ENCODE peak calls at places on chromosomes 7 and 10, in seven cellular contexts. One of them, this sample, is unnamed.

GRCh38 chr10:14971867-14972448 is 12.8 kb downstream of the MEIG1 start:
- DNase-seq in right atrium auricular region: no peak
- DNase-seq in lower lobe of right lung: no peak
- DNase-seq in lung: no peak
- DNase-seq in psoas muscle: peak
- DNase-seq in kidney epithelial cell: no peak
- DNase-seq in left lung: no peak
- DNase-seq in this sample: no peak

GRCh38 chr10:77582710-77583115 is 54.9 kb downstream of the KCNMA1 start:
- DNase-seq in kidney epithelial cell: peak
- DNase-seq in right atrium auricular region: no peak
- DNase-seq in lung: no peak
- DNase-seq in lower lobe of right lung: peak
- DNase-seq in left lung: no peak
- DNase-seq in psoas muscle: peak
- DNase-seq in this sample: peak

GRCh38 chr7:93006480-93007095 is 111.2 kb downstream of the SAMD9 start:
- DNase-seq in lung: no peak
- DNase-seq in psoas muscle: no peak
- DNase-seq in left lung: no peak
- DNase-seq in kidney epithelial cell: no peak
- DNase-seq in lower lobe of right lung: no peak
- DNase-seq in right atrium auricular region: no peak
- DNase-seq in this sample: no peak

GRCh38 chr7:133029463-133029862 is 52.4 kb downstream of the CHCHD3 start:
- DNase-seq in kidney epithelial cell: no peak
- DNase-seq in psoas muscle: no peak
- DNase-seq in lower lobe of right lung: no peak
- DNase-seq in right atrium auricular region: no peak
- DNase-seq in lung: no peak
- DNase-seq in left lung: no peak
- DNase-seq in this sample: no peak

GRCh38 chr7:27640914-27641570 is 21.6 kb downstream of the HIBADH start:
- DNase-seq in right atrium auricular region: no peak
- DNase-seq in left lung: no peak
- DNase-seq in kidney epithelial cell: no peak
- DNase-seq in lung: no peak
- DNase-seq in lower lobe of right lung: no peak
- DNase-seq in psoas muscle: no peak
- DNase-seq in this sample: no peak

GRCh38 chr10:96746503-96746902 is 26.2 kb upstream of the PIK3AP1 start:
- DNase-seq in psoas muscle: no peak
- DNase-seq in kidney epithelial cell: no peak
- DNase-seq in lung: no peak
- DNase-seq in left lung: no peak
- DNase-seq in right atrium auricular region: no peak
- DNase-seq in lower lobe of right lung: no peak
- DNase-seq in this sample: no peak

GRCh38 chr10:24718031-24718855 is 5.4 kb downstream of the ARHGAP21 start:
- DNase-seq in left lung: no peak
- DNase-seq in lower lobe of right lung: no peak
- DNase-seq in psoas muscle: no peak
- DNase-seq in right atrium auricular region: no peak
- DNase-seq in kidney epithelial cell: no peak
- DNase-seq in lung: no peak
- DNase-seq in this sample: no peak

GRCh38 chr7:107975394-107976013 is 27.5 kb downstream of the LAMB1 start:
- DNase-seq in right atrium auricular region: no peak
- DNase-seq in psoas muscle: no peak
- DNase-seq in lower lobe of right lung: no peak
- DNase-seq in kidney epithelial cell: no peak
- DNase-seq in lung: no peak
- DNase-seq in left lung: no peak
- DNase-seq in this sample: no peak

DNA sequence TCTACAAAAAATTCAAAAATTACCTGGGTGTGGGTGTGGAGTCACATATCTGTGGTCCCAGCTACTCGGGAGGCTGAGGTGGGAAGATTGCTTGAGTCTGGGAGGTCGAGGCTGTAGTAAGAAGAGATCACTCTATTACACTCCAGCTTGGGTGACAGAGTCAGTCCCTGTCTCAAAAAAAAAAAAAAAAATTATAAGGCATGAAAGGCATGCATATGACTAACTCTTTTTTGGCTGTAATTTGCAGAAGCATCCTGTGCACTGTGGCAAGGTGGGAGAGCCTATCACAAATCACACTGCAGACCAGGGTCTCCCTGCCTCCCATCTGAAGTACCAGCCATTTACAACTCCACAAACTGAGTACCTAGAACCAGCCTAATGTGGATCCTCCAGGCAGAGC is 14.1 kb upstream of the MYPN start:
- DNase-seq in left lung: no peak
- DNase-seq in psoas muscle: no peak
- DNase-seq in kidney epithelial cell: no peak
- DNase-seq in lung: no peak
- DNase-seq in lower lobe of right lung: no peak
- DNase-seq in right atrium auricular region: no peak
- DNase-seq in this sample: no peak
- H3K4me3 ChIP-seq in left lung: no peak
- H3K4me3 ChIP-seq in psoas muscle: no peak
- H3K4me3 ChIP-seq in kidney epithelial cell: no peak
- H3K4me3 ChIP-seq in lung: no peak
- H3K4me3 ChIP-seq in lower lobe of right lung: no peak
- H3K4me3 ChIP-seq in right atrium auricular region: no peak
- H3K4me3 ChIP-seq in this sample: no peak

DNA sequence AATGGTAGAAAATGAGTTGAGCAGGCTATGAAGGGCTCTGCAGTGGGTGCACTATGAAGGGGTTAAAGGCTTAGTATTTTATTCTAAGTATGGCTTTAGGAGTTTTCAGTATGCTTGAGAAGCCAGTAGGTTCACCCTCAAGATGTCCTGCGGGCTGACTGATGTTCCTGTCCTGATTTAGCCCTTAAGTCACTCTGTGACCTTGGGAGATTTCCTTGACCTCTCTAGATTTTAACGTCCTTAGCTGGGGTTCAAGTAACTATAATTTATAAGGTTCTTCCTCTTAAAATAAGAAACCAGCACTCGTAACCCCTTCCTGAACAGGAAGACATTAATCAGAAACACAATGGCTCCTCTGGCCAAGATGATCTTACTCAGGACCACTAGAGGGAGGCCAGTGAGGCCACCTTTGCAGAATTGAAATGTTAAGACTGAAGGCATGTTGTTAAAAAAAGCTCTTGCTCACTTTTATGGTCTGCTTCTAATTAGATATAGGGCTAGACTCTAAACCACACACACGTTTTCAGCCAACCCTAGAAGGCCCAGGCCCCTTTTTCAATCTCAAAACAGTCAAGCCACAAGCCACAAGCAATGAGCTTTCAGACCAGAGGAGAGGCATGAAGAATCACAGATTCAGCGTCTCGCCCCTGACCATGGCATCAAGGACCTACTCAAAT is 42.0 kb downstream of the CDK1 start:
- DNase-seq in psoas muscle: no peak
- DNase-seq in kidney epithelial cell: no peak
- DNase-seq in right atrium auricular region: no peak
- DNase-seq in left lung: no peak
- DNase-seq in lung: no peak
- DNase-seq in lower lobe of right lung: no peak
- DNase-seq in this sample: peak
- TF ChIP-seq CTCF in psoas muscle: peak
- TF ChIP-seq CTCF in kidney epithelial cell: peak
- TF ChIP-seq CTCF in right atrium auricular region: peak
- TF ChIP-seq CTCF in left lung: no peak
- TF ChIP-seq CTCF in lung: no peak
- TF ChIP-seq CTCF in lower lobe of right lung: no peak
- TF ChIP-seq CTCF in this sample: peak

GRCh38 chr7:47247132-47247531 is 334.8 kb downstream of the TNS3 start:
- DNase-seq in right atrium auricular region: no peak
- DNase-seq in kidney epithelial cell: no peak
- DNase-seq in psoas muscle: no peak
- DNase-seq in lung: no peak
- DNase-seq in lower lobe of right lung: no peak
- DNase-seq in left lung: no peak
- DNase-seq in this sample: no peak
- H3K4me3 ChIP-seq in right atrium auricular region: no peak
- H3K4me3 ChIP-seq in kidney epithelial cell: no peak
- H3K4me3 ChIP-seq in psoas muscle: no peak
- H3K4me3 ChIP-seq in lung: no peak
- H3K4me3 ChIP-seq in lower lobe of right lung: no peak
- H3K4me3 ChIP-seq in left lung: no peak
- H3K4me3 ChIP-seq in this sample: no peak

GRCh38 chr7:158416283-158416933 is 171.2 kb downstream of the PTPRN2 start:
- DNase-seq in kidney epithelial cell: no peak
- DNase-seq in left lung: no peak
- DNase-seq in lung: no peak
- DNase-seq in right atrium auricular region: no peak
- DNase-seq in lower lobe of right lung: no peak
- DNase-seq in psoas muscle: no peak
- DNase-seq in this sample: no peak

GRCh38 chr7:158411232-158411950 is 176.2 kb downstream of the PTPRN2 start:
- DNase-seq in left lung: peak
- DNase-seq in psoas muscle: no peak
- DNase-seq in right atrium auricular region: no peak
- DNase-seq in kidney epithelial cell: no peak
- DNase-seq in lower lobe of right lung: no peak
- DNase-seq in lung: no peak
- DNase-seq in this sample: no peak

GRCh38 chr7:158415316-158415715 is 172.3 kb downstream of the PTPRN2 start:
- DNase-seq in right atrium auricular region: no peak
- DNase-seq in lower lobe of right lung: no peak
- DNase-seq in left lung: no peak
- DNase-seq in psoas muscle: no peak
- DNase-seq in kidney epithelial cell: no peak
- DNase-seq in lung: no peak
- DNase-seq in this sample: no peak

GRCh38 chr7:158410720-158411119 is 176.9 kb downstream of the PTPRN2 start:
- DNase-seq in psoas muscle: no peak
- DNase-seq in lung: no peak
- DNase-seq in right atrium auricular region: no peak
- DNase-seq in lower lobe of right lung: no peak
- DNase-seq in left lung: peak
- DNase-seq in kidney epithelial cell: no peak
- DNase-seq in this sample: no peak

GRCh38 chr7:158413962-158414961 is 173.4 kb downstream of the PTPRN2 start:
- DNase-seq in psoas muscle: no peak
- DNase-seq in lung: no peak
- DNase-seq in lower lobe of right lung: no peak
- DNase-seq in right atrium auricular region: no peak
- DNase-seq in kidney epithelial cell: no peak
- DNase-seq in left lung: no peak
- DNase-seq in this sample: no peak
- TF ChIP-seq CTCF in psoas muscle: no peak
- TF ChIP-seq CTCF in lung: no peak
- TF ChIP-seq CTCF in lower lobe of right lung: no peak
- TF ChIP-seq CTCF in right atrium auricular region: no peak
- TF ChIP-seq CTCF in kidney epithelial cell: no peak
- TF ChIP-seq CTCF in left lung: no peak
- TF ChIP-seq CTCF in this sample: no peak

DNA sequence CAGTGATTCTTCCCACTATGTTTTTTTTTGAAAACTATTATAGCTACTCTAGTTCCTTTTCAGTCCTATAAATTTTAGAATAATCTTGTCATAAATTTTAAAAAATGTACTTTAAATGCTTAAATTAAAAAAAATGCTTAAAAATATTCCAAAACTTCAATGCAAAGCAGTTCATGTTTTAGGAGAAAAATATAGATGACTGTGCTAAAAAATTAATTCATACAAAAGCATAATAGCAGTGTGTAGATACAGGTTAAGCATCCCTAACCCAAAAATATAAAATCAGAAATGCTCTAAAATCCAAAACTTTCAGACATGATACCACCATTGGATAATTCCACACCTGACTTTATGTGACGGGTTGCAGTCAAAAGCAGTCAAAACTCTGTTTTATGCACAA is 12.8 kb downstream of the STEAP4 start:
- DNase-seq in psoas muscle: no peak
- DNase-seq in lower lobe of right lung: no peak
- DNase-seq in lung: no peak
- DNase-seq in right atrium auricular region: no peak
- DNase-seq in left lung: no peak
- DNase-seq in kidney epithelial cell: no peak
- DNase-seq in this sample: no peak
- H3K4me3 ChIP-seq in psoas muscle: no peak
- H3K4me3 ChIP-seq in lower lobe of right lung: no peak
- H3K4me3 ChIP-seq in lung: no peak
- H3K4me3 ChIP-seq in right atrium auricular region: no peak
- H3K4me3 ChIP-seq in left lung: no peak
- H3K4me3 ChIP-seq in kidney epithelial cell: no peak
- H3K4me3 ChIP-seq in this sample: no peak

GRCh38 chr7:158228131-158228530 is 359.5 kb downstream of the PTPRN2 start:
- DNase-seq in kidney epithelial cell: no peak
- DNase-seq in lung: no peak
- DNase-seq in right atrium auricular region: no peak
- DNase-seq in left lung: no peak
- DNase-seq in psoas muscle: no peak
- DNase-seq in lower lobe of right lung: no peak
- DNase-seq in this sample: no peak
- TF ChIP-seq CTCF in kidney epithelial cell: no peak
- TF ChIP-seq CTCF in lung: no peak
- TF ChIP-seq CTCF in right atrium auricular region: no peak
- TF ChIP-seq CTCF in left lung: no peak
- TF ChIP-seq CTCF in psoas muscle: no peak
- TF ChIP-seq CTCF in lower lobe of right lung: no peak
- TF ChIP-seq CTCF in this sample: no peak

GRCh38 chr10:10911035-10911434 is 106.6 kb upstream of the CELF2 start:
- DNase-seq in psoas muscle: no peak
- DNase-seq in kidney epithelial cell: no peak
- DNase-seq in left lung: peak
- DNase-seq in right atrium auricular region: no peak
- DNase-seq in lung: peak
- DNase-seq in lower lobe of right lung: no peak
- DNase-seq in this sample: no peak

GRCh38 chr10:10915215-10915614 is 102.5 kb upstream of the CELF2 start:
- DNase-seq in left lung: no peak
- DNase-seq in kidney epithelial cell: no peak
- DNase-seq in right atrium auricular region: no peak
- DNase-seq in lung: no peak
- DNase-seq in psoas muscle: no peak
- DNase-seq in lower lobe of right lung: no peak
- DNase-seq in this sample: no peak

GRCh38 chr10:10914129-10914528 is 103.5 kb upstream of the CELF2 start:
- DNase-seq in right atrium auricular region: no peak
- DNase-seq in lung: no peak
- DNase-seq in kidney epithelial cell: no peak
- DNase-seq in lower lobe of right lung: no peak
- DNase-seq in psoas muscle: no peak
- DNase-seq in left lung: no peak
- DNase-seq in this sample: no peak

GRCh38 chr10:10910634-10911033 is 107.0 kb upstream of the CELF2 start:
- DNase-seq in lung: no peak
- DNase-seq in left lung: no peak
- DNase-seq in kidney epithelial cell: no peak
- DNase-seq in right atrium auricular region: no peak
- DNase-seq in psoas muscle: no peak
- DNase-seq in lower lobe of right lung: no peak
- DNase-seq in this sample: no peak

GRCh38 chr10:10911471-10911921 is 106.2 kb upstream of the CELF2 start:
- DNase-seq in psoas muscle: peak
- DNase-seq in right atrium auricular region: peak
- DNase-seq in kidney epithelial cell: peak
- DNase-seq in lower lobe of right lung: peak
- DNase-seq in lung: peak
- DNase-seq in left lung: peak
- DNase-seq in this sample: peak
- H3K4me3 ChIP-seq in psoas muscle: peak
- H3K4me3 ChIP-seq in right atrium auricular region: no peak
- H3K4me3 ChIP-seq in kidney epithelial cell: no peak
- H3K4me3 ChIP-seq in lower lobe of right lung: peak
- H3K4me3 ChIP-seq in lung: no peak
- H3K4me3 ChIP-seq in left lung: no peak
- H3K4me3 ChIP-seq in this sample: peak